ENCODE peak calls at places on chromosomes 13 and 19, in nine cellular contexts. One of them, this sample, is unnamed.

GRCh38 chr19:58279042-58279924 is 528 bp downstream of the ZNF8 start:
- DNase-seq in nucleus accumbens: peak; percentile 53
- DNase-seq in stimulated activated CD4-positive, alpha-beta T cell treated with anti-CD3 and anti-CD28 coated beads, TNF-alpha, amount 100 ng/mL, for 24 hours: peak; percentile 12
- DNase-seq in aorta: peak; percentile 91
- DNase-seq in transverse colon: peak; percentile 63
- DNase-seq in CD8-positive, alpha-beta memory T cell: peak; percentile 58
- DNase-seq in neural progenitor cell: peak; percentile 82
- DNase-seq in upper lobe of right lung: peak; percentile 86
- DNase-seq in NCI-H2081: peak; percentile 81
- DNase-seq in this sample: no peak

GRCh38 chr13:35672611-35673010 is 196.1 kb upstream of the MAB21L1 start:
- DNase-seq in nucleus accumbens: no peak
- DNase-seq in aorta: no peak
- DNase-seq in transverse colon: no peak
- DNase-seq in CD8-positive, alpha-beta memory T cell: no peak
- DNase-seq in neural progenitor cell: no peak
- DNase-seq in upper lobe of right lung: no peak
- DNase-seq in stimulated activated CD4-positive, alpha-beta T cell treated with anti-CD3 and anti-CD28 coated beads, TNF-alpha, amount 100 ng/mL, for 24 hours: no peak
- DNase-seq in NCI-H2081: peak; percentile 19
- DNase-seq in this sample: no peak

GRCh38 chr19:3275583-3276340 is 51.3 kb downstream of the CELF5 start:
- DNase-seq in neural progenitor cell: peak; percentile 97
- DNase-seq in aorta: peak; percentile 88
- DNase-seq in nucleus accumbens: peak; percentile 77
- DNase-seq in CD8-positive, alpha-beta memory T cell: peak; percentile 91
- DNase-seq in NCI-H2081: peak; percentile 54
- DNase-seq in stimulated activated CD4-positive, alpha-beta T cell treated with anti-CD3 and anti-CD28 coated beads, TNF-alpha, amount 100 ng/mL, for 24 hours: peak; percentile 85
- DNase-seq in upper lobe of right lung: peak; percentile 90
- DNase-seq in transverse colon: peak; percentile 91
- DNase-seq in this sample: peak; percentile 93

GRCh38 chr19:14774373-14774772 is 4.0 kb downstream of the ADGRE2 start:
- DNase-seq in transverse colon: no peak
- DNase-seq in CD8-positive, alpha-beta memory T cell: no peak
- DNase-seq in NCI-H2081: no peak
- DNase-seq in aorta: peak; percentile 5
- DNase-seq in stimulated activated CD4-positive, alpha-beta T cell treated with anti-CD3 and anti-CD28 coated beads, TNF-alpha, amount 100 ng/mL, for 24 hours: no peak
- DNase-seq in nucleus accumbens: no peak
- DNase-seq in neural progenitor cell: no peak
- DNase-seq in upper lobe of right lung: no peak
- DNase-seq in this sample: peak; percentile 18

GRCh38 chr19:51788029-51788428 is 6.9 kb upstream of the FPR3 start:
- DNase-seq in transverse colon: no peak
- DNase-seq in aorta: no peak
- DNase-seq in CD8-positive, alpha-beta memory T cell: no peak
- DNase-seq in nucleus accumbens: no peak
- DNase-seq in NCI-H2081: no peak
- DNase-seq in stimulated activated CD4-positive, alpha-beta T cell treated with anti-CD3 and anti-CD28 coated beads, TNF-alpha, amount 100 ng/mL, for 24 hours: no peak
- DNase-seq in neural progenitor cell: no peak
- DNase-seq in upper lobe of right lung: no peak
- DNase-seq in this sample: no peak

GRCh38 chr19:40236366-40236765 is 9.9 kb upstream of the CCNP start:
- DNase-seq in aorta: no peak
- DNase-seq in transverse colon: no peak
- DNase-seq in nucleus accumbens: no peak
- DNase-seq in CD8-positive, alpha-beta memory T cell: no peak
- DNase-seq in neural progenitor cell: no peak
- DNase-seq in NCI-H2081: no peak
- DNase-seq in stimulated activated CD4-positive, alpha-beta T cell treated with anti-CD3 and anti-CD28 coated beads, TNF-alpha, amount 100 ng/mL, for 24 hours: no peak
- DNase-seq in upper lobe of right lung: no peak
- DNase-seq in this sample: no peak

GRCh38 chr13:21670006-21670882 is 629 bp upstream of the FGF9 start:
- DNase-seq in nucleus accumbens: peak; percentile 52
- DNase-seq in stimulated activated CD4-positive, alpha-beta T cell treated with anti-CD3 and anti-CD28 coated beads, TNF-alpha, amount 100 ng/mL, for 24 hours: no peak
- DNase-seq in upper lobe of right lung: peak; percentile 78
- DNase-seq in transverse colon: peak; percentile 66
- DNase-seq in aorta: peak; percentile 84
- DNase-seq in NCI-H2081: peak; percentile 61
- DNase-seq in CD8-positive, alpha-beta memory T cell: peak; percentile 78
- DNase-seq in neural progenitor cell: peak; percentile 87
- DNase-seq in this sample: peak; percentile 90

GRCh38 chr13:34025746-34026145 is 207.8 kb downstream of the RFC3 start:
- DNase-seq in stimulated activated CD4-positive, alpha-beta T cell treated with anti-CD3 and anti-CD28 coated beads, TNF-alpha, amount 100 ng/mL, for 24 hours: no peak
- DNase-seq in NCI-H2081: no peak
- DNase-seq in transverse colon: no peak
- DNase-seq in nucleus accumbens: no peak
- DNase-seq in upper lobe of right lung: no peak
- DNase-seq in CD8-positive, alpha-beta memory T cell: no peak
- DNase-seq in aorta: no peak
- DNase-seq in neural progenitor cell: no peak
- DNase-seq in this sample: no peak

GRCh38 chr19:42281175-42282035 is 12.4 kb downstream of the CIC start:
- DNase-seq in NCI-H2081: peak; percentile 91
- DNase-seq in nucleus accumbens: peak; percentile 67
- DNase-seq in transverse colon: peak; percentile 47
- DNase-seq in upper lobe of right lung: no peak
- DNase-seq in aorta: peak; percentile 90
- DNase-seq in neural progenitor cell: peak; percentile 58
- DNase-seq in CD8-positive, alpha-beta memory T cell: no peak
- DNase-seq in stimulated activated CD4-positive, alpha-beta T cell treated with anti-CD3 and anti-CD28 coated beads, TNF-alpha, amount 100 ng/mL, for 24 hours: no peak
- DNase-seq in this sample: peak; percentile 88

GRCh38 chr19:8441725-8442544 is 2.8 kb upstream of the HNRNPM start:
- DNase-seq in neural progenitor cell: peak; percentile 33
- DNase-seq in upper lobe of right lung: no peak
- DNase-seq in aorta: peak; percentile 7
- DNase-seq in stimulated activated CD4-positive, alpha-beta T cell treated with anti-CD3 and anti-CD28 coated beads, TNF-alpha, amount 100 ng/mL, for 24 hours: no peak
- DNase-seq in nucleus accumbens: no peak
- DNase-seq in transverse colon: no peak
- DNase-seq in NCI-H2081: no peak
- DNase-seq in CD8-positive, alpha-beta memory T cell: no peak
- DNase-seq in this sample: peak; percentile 58

GRCh38 chr19:577439-578392 is 5.3 kb downstream of the BSG start:
- DNase-seq in neural progenitor cell: no peak
- DNase-seq in aorta: no peak
- DNase-seq in stimulated activated CD4-positive, alpha-beta T cell treated with anti-CD3 and anti-CD28 coated beads, TNF-alpha, amount 100 ng/mL, for 24 hours: no peak
- DNase-seq in NCI-H2081: no peak
- DNase-seq in nucleus accumbens: no peak
- DNase-seq in CD8-positive, alpha-beta memory T cell: peak; percentile 46
- DNase-seq in transverse colon: no peak
- DNase-seq in upper lobe of right lung: no peak
- DNase-seq in this sample: no peak

GRCh38 chr19:55117063-55117635 is 288 bp downstream of the PPP1R12C start:
- DNase-seq in NCI-H2081: no peak
- DNase-seq in upper lobe of right lung: no peak
- DNase-seq in nucleus accumbens: no peak
- DNase-seq in CD8-positive, alpha-beta memory T cell: no peak
- DNase-seq in stimulated activated CD4-positive, alpha-beta T cell treated with anti-CD3 and anti-CD28 coated beads, TNF-alpha, amount 100 ng/mL, for 24 hours: no peak
- DNase-seq in aorta: peak; percentile 83
- DNase-seq in neural progenitor cell: no peak
- DNase-seq in transverse colon: peak; percentile 32
- DNase-seq in this sample: peak; percentile 90

GRCh38 chr13:110605132-110605531 is 10.2 kb upstream of the NAXD start:
- DNase-seq in upper lobe of right lung: no peak
- DNase-seq in transverse colon: no peak
- DNase-seq in nucleus accumbens: no peak
- DNase-seq in NCI-H2081: no peak
- DNase-seq in neural progenitor cell: no peak
- DNase-seq in aorta: no peak
- DNase-seq in stimulated activated CD4-positive, alpha-beta T cell treated with anti-CD3 and anti-CD28 coated beads, TNF-alpha, amount 100 ng/mL, for 24 hours: no peak
- DNase-seq in CD8-positive, alpha-beta memory T cell: no peak
- DNase-seq in this sample: no peak

GRCh38 chr19:19169236-19170052 is 619 bp downstream of the MEF2B start:
- DNase-seq in stimulated activated CD4-positive, alpha-beta T cell treated with anti-CD3 and anti-CD28 coated beads, TNF-alpha, amount 100 ng/mL, for 24 hours: no peak
- DNase-seq in transverse colon: no peak
- DNase-seq in neural progenitor cell: no peak
- DNase-seq in upper lobe of right lung: no peak
- DNase-seq in aorta: no peak
- DNase-seq in NCI-H2081: no peak
- DNase-seq in CD8-positive, alpha-beta memory T cell: no peak
- DNase-seq in nucleus accumbens: no peak
- DNase-seq in this sample: no peak

GRCh38 chr19:13839938-13840750 is 36.8 kb upstream of the NANOS3 start:
- DNase-seq in NCI-H2081: no peak
- DNase-seq in upper lobe of right lung: peak; percentile 84
- DNase-seq in neural progenitor cell: no peak
- DNase-seq in aorta: peak; percentile 93
- DNase-seq in stimulated activated CD4-positive, alpha-beta T cell treated with anti-CD3 and anti-CD28 coated beads, TNF-alpha, amount 100 ng/mL, for 24 hours: no peak
- DNase-seq in nucleus accumbens: no peak
- DNase-seq in transverse colon: peak; percentile 91
- DNase-seq in CD8-positive, alpha-beta memory T cell: peak; percentile 77
- DNase-seq in this sample: peak; percentile 92

GRCh38 chr19:10764340-10764894 is 46.5 kb downstream of the DNM2 start:
- DNase-seq in CD8-positive, alpha-beta memory T cell: no peak
- DNase-seq in stimulated activated CD4-positive, alpha-beta T cell treated with anti-CD3 and anti-CD28 coated beads, TNF-alpha, amount 100 ng/mL, for 24 hours: no peak
- DNase-seq in aorta: no peak
- DNase-seq in upper lobe of right lung: no peak
- DNase-seq in transverse colon: peak; percentile 89
- DNase-seq in neural progenitor cell: no peak
- DNase-seq in NCI-H2081: no peak
- DNase-seq in nucleus accumbens: no peak
- DNase-seq in this sample: no peak

GRCh38 chr19:49930483-49931011 is 1.2 kb upstream of the NUP62 start:
- DNase-seq in nucleus accumbens: no peak
- DNase-seq in stimulated activated CD4-positive, alpha-beta T cell treated with anti-CD3 and anti-CD28 coated beads, TNF-alpha, amount 100 ng/mL, for 24 hours: no peak
- DNase-seq in NCI-H2081: no peak
- DNase-seq in aorta: peak; percentile 80
- DNase-seq in transverse colon: peak; percentile 24
- DNase-seq in upper lobe of right lung: no peak
- DNase-seq in neural progenitor cell: no peak
- DNase-seq in CD8-positive, alpha-beta memory T cell: peak; percentile 54
- DNase-seq in this sample: peak; percentile 86

GRCh38 chr19:10398819-10399218 is 4.5 kb downstream of the CDC37 start:
- DNase-seq in NCI-H2081: no peak
- DNase-seq in aorta: no peak
- DNase-seq in transverse colon: no peak
- DNase-seq in upper lobe of right lung: no peak
- DNase-seq in stimulated activated CD4-positive, alpha-beta T cell treated with anti-CD3 and anti-CD28 coated beads, TNF-alpha, amount 100 ng/mL, for 24 hours: no peak
- DNase-seq in neural progenitor cell: no peak
- DNase-seq in nucleus accumbens: no peak
- DNase-seq in CD8-positive, alpha-beta memory T cell: no peak
- DNase-seq in this sample: no peak

GRCh38 chr19:41588497-41589209 is 12.7 kb downstream of the CEACAM21 start:
- DNase-seq in stimulated activated CD4-positive, alpha-beta T cell treated with anti-CD3 and anti-CD28 coated beads, TNF-alpha, amount 100 ng/mL, for 24 hours: no peak
- DNase-seq in upper lobe of right lung: no peak
- DNase-seq in NCI-H2081: no peak
- DNase-seq in aorta: no peak
- DNase-seq in CD8-positive, alpha-beta memory T cell: no peak
- DNase-seq in neural progenitor cell: peak; percentile 46
- DNase-seq in nucleus accumbens: no peak
- DNase-seq in transverse colon: no peak
- DNase-seq in this sample: peak; percentile 23

GRCh38 chr13:114128624-114129522 is 3.5 kb downstream of the RASA3 start:
- DNase-seq in upper lobe of right lung: peak; percentile 86
- DNase-seq in transverse colon: peak; percentile 79
- DNase-seq in nucleus accumbens: no peak
- DNase-seq in neural progenitor cell: no peak
- DNase-seq in CD8-positive, alpha-beta memory T cell: peak; percentile 95
- DNase-seq in NCI-H2081: no peak
- DNase-seq in stimulated activated CD4-positive, alpha-beta T cell treated with anti-CD3 and anti-CD28 coated beads, TNF-alpha, amount 100 ng/mL, for 24 hours: peak; percentile 89
- DNase-seq in aorta: peak; percentile 93
- DNase-seq in this sample: peak; percentile 97

GRCh38 chr19:50191270-50191669 is 12.2 kb upstream of the MYH14 start:
- DNase-seq in aorta: no peak
- DNase-seq in transverse colon: no peak
- DNase-seq in nucleus accumbens: no peak
- DNase-seq in CD8-positive, alpha-beta memory T cell: no peak
- DNase-seq in upper lobe of right lung: no peak
- DNase-seq in NCI-H2081: no peak
- DNase-seq in stimulated activated CD4-positive, alpha-beta T cell treated with anti-CD3 and anti-CD28 coated beads, TNF-alpha, amount 100 ng/mL, for 24 hours: no peak
- DNase-seq in neural progenitor cell: no peak
- DNase-seq in this sample: no peak

GRCh38 chr13:50006426-50007135 is 8.7 kb upstream of the KCNRG start:
- DNase-seq in stimulated activated CD4-positive, alpha-beta T cell treated with anti-CD3 and anti-CD28 coated beads, TNF-alpha, amount 100 ng/mL, for 24 hours: no peak
- DNase-seq in transverse colon: peak; percentile 78
- DNase-seq in NCI-H2081: no peak
- DNase-seq in nucleus accumbens: no peak
- DNase-seq in neural progenitor cell: no peak
- DNase-seq in aorta: no peak
- DNase-seq in upper lobe of right lung: no peak
- DNase-seq in CD8-positive, alpha-beta memory T cell: no peak
- DNase-seq in this sample: no peak

GRCh38 chr19:35986111-35986510 is 8.9 kb upstream of the SDHAF1 start:
- DNase-seq in NCI-H2081: no peak
- DNase-seq in neural progenitor cell: no peak
- DNase-seq in nucleus accumbens: no peak
- DNase-seq in aorta: no peak
- DNase-seq in transverse colon: no peak
- DNase-seq in upper lobe of right lung: no peak
- DNase-seq in CD8-positive, alpha-beta memory T cell: no peak
- DNase-seq in stimulated activated CD4-positive, alpha-beta T cell treated with anti-CD3 and anti-CD28 coated beads, TNF-alpha, amount 100 ng/mL, for 24 hours: no peak
- DNase-seq in this sample: no peak

GRCh38 chr13:77507931-77508776 is 27.4 kb upstream of the SCEL start:
- DNase-seq in upper lobe of right lung: no peak
- DNase-seq in nucleus accumbens: no peak
- DNase-seq in NCI-H2081: no peak
- DNase-seq in stimulated activated CD4-positive, alpha-beta T cell treated with anti-CD3 and anti-CD28 coated beads, TNF-alpha, amount 100 ng/mL, for 24 hours: no peak
- DNase-seq in aorta: no peak
- DNase-seq in neural progenitor cell: no peak
- DNase-seq in transverse colon: no peak
- DNase-seq in CD8-positive, alpha-beta memory T cell: no peak
- DNase-seq in this sample: no peak

GRCh38 chr13:41985788-41986508 is 25.0 kb upstream of the VWA8 start:
- DNase-seq in CD8-positive, alpha-beta memory T cell: no peak
- DNase-seq in upper lobe of right lung: no peak
- DNase-seq in NCI-H2081: no peak
- DNase-seq in nucleus accumbens: no peak
- DNase-seq in aorta: no peak
- DNase-seq in transverse colon: no peak
- DNase-seq in stimulated activated CD4-positive, alpha-beta T cell treated with anti-CD3 and anti-CD28 coated beads, TNF-alpha, amount 100 ng/mL, for 24 hours: no peak
- DNase-seq in neural progenitor cell: no peak
- DNase-seq in this sample: no peak

GRCh38 chr13:43688230-43688907 is 98.4 kb downstream of the ENOX1 start:
- DNase-seq in transverse colon: no peak
- DNase-seq in CD8-positive, alpha-beta memory T cell: no peak
- DNase-seq in stimulated activated CD4-positive, alpha-beta T cell treated with anti-CD3 and anti-CD28 coated beads, TNF-alpha, amount 100 ng/mL, for 24 hours: no peak
- DNase-seq in NCI-H2081: no peak
- DNase-seq in nucleus accumbens: no peak
- DNase-seq in aorta: no peak
- DNase-seq in neural progenitor cell: no peak
- DNase-seq in upper lobe of right lung: no peak
- DNase-seq in this sample: no peak

GRCh38 chr13:75544681-75545333 is 4.8 kb upstream of the UCHL3 start:
- DNase-seq in upper lobe of right lung: no peak
- DNase-seq in CD8-positive, alpha-beta memory T cell: no peak
- DNase-seq in transverse colon: no peak
- DNase-seq in neural progenitor cell: no peak
- DNase-seq in nucleus accumbens: no peak
- DNase-seq in aorta: no peak
- DNase-seq in stimulated activated CD4-positive, alpha-beta T cell treated with anti-CD3 and anti-CD28 coated beads, TNF-alpha, amount 100 ng/mL, for 24 hours: no peak
- DNase-seq in NCI-H2081: no peak
- DNase-seq in this sample: no peak

GRCh38 chr13:74027161-74027779 is 106.9 kb downstream of the KLF12 start:
- DNase-seq in stimulated activated CD4-positive, alpha-beta T cell treated with anti-CD3 and anti-CD28 coated beads, TNF-alpha, amount 100 ng/mL, for 24 hours: no peak
- DNase-seq in nucleus accumbens: no peak
- DNase-seq in aorta: no peak
- DNase-seq in NCI-H2081: no peak
- DNase-seq in CD8-positive, alpha-beta memory T cell: no peak
- DNase-seq in transverse colon: no peak
- DNase-seq in neural progenitor cell: no peak
- DNase-seq in upper lobe of right lung: no peak
- DNase-seq in this sample: no peak

GRCh38 chr19:45779231-45780145 is 2.8 kb downstream of the DMPK start:
- DNase-seq in stimulated activated CD4-positive, alpha-beta T cell treated with anti-CD3 and anti-CD28 coated beads, TNF-alpha, amount 100 ng/mL, for 24 hours: peak; percentile 76
- DNase-seq in CD8-positive, alpha-beta memory T cell: peak; percentile 83
- DNase-seq in neural progenitor cell: peak; percentile 96
- DNase-seq in upper lobe of right lung: peak; percentile 94
- DNase-seq in NCI-H2081: peak; percentile 85
- DNase-seq in nucleus accumbens: no peak
- DNase-seq in aorta: peak; percentile 97
- DNase-seq in transverse colon: peak; percentile 97
- DNase-seq in this sample: peak; percentile 92

GRCh38 chr13:73069206-73069815 is 10.5 kb downstream of the KLF5 start:
- DNase-seq in upper lobe of right lung: no peak
- DNase-seq in aorta: no peak
- DNase-seq in NCI-H2081: no peak
- DNase-seq in neural progenitor cell: no peak
- DNase-seq in nucleus accumbens: no peak
- DNase-seq in transverse colon: no peak
- DNase-seq in CD8-positive, alpha-beta memory T cell: no peak
- DNase-seq in stimulated activated CD4-positive, alpha-beta T cell treated with anti-CD3 and anti-CD28 coated beads, TNF-alpha, amount 100 ng/mL, for 24 hours: no peak
- DNase-seq in this sample: no peak

GRCh38 chr19:44113784-44114390 is 688 bp downstream of the ZNF225 start:
- DNase-seq in upper lobe of right lung: no peak
- DNase-seq in aorta: no peak
- DNase-seq in neural progenitor cell: peak; percentile 20
- DNase-seq in stimulated activated CD4-positive, alpha-beta T cell treated with anti-CD3 and anti-CD28 coated beads, TNF-alpha, amount 100 ng/mL, for 24 hours: no peak
- DNase-seq in CD8-positive, alpha-beta memory T cell: no peak
- DNase-seq in nucleus accumbens: no peak
- DNase-seq in NCI-H2081: no peak
- DNase-seq in transverse colon: peak; percentile 11
- DNase-seq in this sample: peak; percentile 73